ENCODE peak calls at places on chromosome X, in eight cellular contexts. Y is fibroblast of lung, F is GM12892, G is DMS153, L is myocyte, P is H9, S is heart left ventricle, O is amniotic stem cell. V is an unnamed sample.

GRCh38 chrX:115632455-115632854 is 71.5 kb downstream of the PLS3 start:
- DNase-seq in F (no peak), Y (peak; percentile 70), L (no peak), S (no peak), P (no peak), O (no peak), G (no peak), V (no peak)

GRCh38 chrX:133335027-133335426 is 80.3 kb downstream of the GPC4 start:
- DNase-seq in S (peak; percentile 5), G (no peak), P (no peak), L (peak; percentile 30), F (no peak), O (no peak), Y (peak; percentile 33), V (peak; percentile 39)

GRCh38 chrX:108399427-108400165 is 38.6 kb downstream of the COL4A6 start:
- DNase-seq in O (no peak), F (no peak), S (no peak), G (no peak), Y (peak; percentile 16), P (no peak), L (no peak), V (no peak)

GRCh38 chrX:19981987-19982386 is 8.9 kb downstream of the BCLAF3 start:
- DNase-seq in F (no peak), Y (no peak), L (peak; percentile 4), G (no peak), S (no peak), O (no peak), P (no peak), V (no peak)

GRCh38 chrX:118496763-118497079 is 1.1 kb downstream of the DOCK11 start:
- DNase-seq in O (no peak), P (no peak), S (no peak), L (no peak), F (no peak), Y (no peak), G (no peak), V (no peak)

GRCh38 chrX:28848707-28849106 is 261.5 kb downstream of the IL1RAPL1 start:
- DNase-seq in L (no peak), F (no peak), P (no peak), S (no peak), O (no peak), Y (no peak), G (no peak), V (no peak)

GRCh38 chrX:42992199-42992943 is 214.4 kb upstream of the PPP1R2C start:
- DNase-seq in L (no peak), P (no peak), O (no peak), G (no peak), S (no peak), Y (peak; percentile 33), F (no peak), V (no peak)

GRCh38 chrX:84197550-84197949 is 9.6 kb upstream of the RPS6KA6 start:
- DNase-seq in G (no peak), P (no peak), S (no peak), F (no peak), O (no peak), Y (no peak), L (no peak), V (no peak)

GRCh38 chrX:68504237-68504636 is 5.4 kb downstream of the YIPF6 start:
- DNase-seq in O (no peak), F (no peak), G (no peak), Y (peak; percentile 78), S (no peak), P (no peak), L (no peak), V (no peak)

GRCh38 chrX:14356401-14356800 is 172.9 kb upstream of the GLRA2 start:
- DNase-seq in Y (peak; percentile 1), F (no peak), S (no peak), G (no peak), L (peak; percentile 1), P (no peak), O (no peak), V (no peak)

GRCh38 chrX:19678941-19679340 is 163.6 kb upstream of the MAP3K15 start:
- DNase-seq in Y (no peak), L (no peak), S (no peak), F (no peak), P (no peak), G (no peak), O (no peak), V (no peak)

GRCh38 chrX:30414144-30414543 is 105.0 kb upstream of the NR0B1 start:
- DNase-seq in O (no peak), Y (no peak), P (no peak), L (no peak), S (no peak), G (no peak), F (no peak), V (no peak)

GRCh38 chrX:23332101-23332887 is 2.4 kb upstream of the PTCHD1 start:
- DNase-seq in G (no peak), O (no peak), L (no peak), Y (no peak), P (peak; percentile 42), F (no peak), S (no peak), V (peak; percentile 7)

GRCh38 chrX:133544105-133544504 is 128.8 kb upstream of the GPC4 start:
- DNase-seq in S (no peak), O (peak; percentile 1), Y (peak; percentile 72), L (no peak), P (no peak), G (no peak), F (no peak), V (no peak)

GRCh38 chrX:150051096-150051495 is 112.8 kb upstream of the EOLA2 start:
- DNase-seq in Y (no peak), L (no peak), G (no peak), S (no peak), F (no peak), P (no peak), O (no peak), V (no peak)

GRCh38 chrX:32673193-32673592 is 538.2 kb downstream of the DMD start:
- DNase-seq in Y (no peak), F (no peak), L (peak; percentile 11), O (no peak), G (no peak), P (no peak), S (no peak), V (no peak)

GRCh38 chrX:101659601-101660063 is at the start of gene ARMCX2:
- DNase-seq in Y (peak; percentile 74), P (peak; percentile 62), F (no peak), S (peak; percentile 52), G (peak; percentile 7), L (peak; percentile 86), O (peak; percentile 24), V (no peak)

GRCh38 chrX:154460326-154460725 is 2.2 kb downstream of the PLXNA3 start:
- DNase-seq in P (no peak), S (no peak), F (no peak), O (no peak), G (no peak), Y (no peak), L (no peak), V (no peak)

GRCh38 chrX:43618376-43619205 is 37.5 kb upstream of the MAOA start:
- DNase-seq in L (no peak), P (peak; percentile 76), O (no peak), G (no peak), Y (no peak), S (no peak), F (no peak), V (no peak)

GRCh38 chrX:102345916-102346315 is 93.9 kb downstream of the NXF2B start:
- DNase-seq in F (no peak), O (no peak), L (peak; percentile 54), S (peak; percentile 8), P (peak; percentile 68), Y (peak; percentile 11), G (no peak), V (peak; percentile 68)

V was measured in HEK293T.